ENCODE peak calls at places on chromosomes 16 and 17, in nine cellular contexts. G is SK-N-SH, W is transverse colon, K is breast epithelium, X is HL-60, B is K562, Q is stomach, D is sigmoid colon, H is HCT116. Z is an unnamed sample.

GRCh38 chr17:80045703-80046102 is 9.3 kb downstream of the CCDC40 start:
- DNase-seq in G (no peak), W (no peak), K (no peak), X (no peak), B (no peak), Q (no peak), D (no peak), H (no peak), Z (no peak)

GRCh38 chr17:57956311-57957119 is 1.3 kb upstream of the CUEDC1 start:
- DNase-seq in G (peak; percentile 27), W (no peak), K (peak; percentile 16), X (peak; percentile 46), B (no peak), Q (peak; percentile 20), D (peak; percentile 55), H (no peak), Z (peak; percentile 58)

GRCh38 chr16:11583889-11584565 is 2.7 kb downstream of the LITAF start:
- DNase-seq in G (no peak), W (peak; percentile 67), K (peak; percentile 50), X (peak; percentile 50), B (no peak), Q (peak; percentile 69), D (no peak), H (no peak), Z (no peak)

GRCh38 chr17:56603486-56604238 is 10.2 kb downstream of the NOG start:
- DNase-seq in G (no peak), W (no peak), K (no peak), X (no peak), B (no peak), Q (no peak), D (no peak), H (no peak), Z (no peak)

GRCh38 chr17:80891096-80892018 is 100.3 kb upstream of the CHMP6 start:
- DNase-seq in G (no peak), W (peak; percentile 22), K (peak; percentile 51), X (peak; percentile 90), B (peak; percentile 73), Q (peak; percentile 30), D (peak; percentile 66), H (peak; percentile 96), Z (no peak)

GRCh38 chr17:65027305-65027704 is 29.2 kb downstream of the GNA13 start:
- DNase-seq in G (peak; percentile 52), W (no peak), K (no peak), X (peak; percentile 23), B (peak; percentile 53), Q (no peak), D (no peak), H (peak; percentile 65), Z (no peak)

GRCh38 chr17:78828470-78829185 is 12.0 kb downstream of the USP36 start:
- DNase-seq in G (peak; percentile 42), W (no peak), K (no peak), X (no peak), B (no peak), Q (no peak), D (peak; percentile 20), H (peak; percentile 24), Z (no peak)

GRCh38 chr17:44763170-44763569 is 4.4 kb downstream of the ADAM11 start:
- DNase-seq in G (no peak), W (no peak), K (no peak), X (no peak), B (no peak), Q (no peak), D (no peak), H (no peak), Z (no peak)

GRCh38 chr17:82887255-82888164 is 47.7 kb upstream of the ZNF750 start:
- DNase-seq in G (no peak), W (no peak), K (no peak), X (no peak), B (no peak), Q (no peak), D (no peak), H (no peak), Z (no peak)

GRCh38 chr16:17470002-17470870 is 524 bp downstream of the XYLT1 start:
- DNase-seq in G (peak; percentile 55), W (peak; percentile 27), K (no peak), X (no peak), B (no peak), Q (no peak), D (no peak), H (no peak), Z (no peak)

GRCh38 chr17:78822552-78822951 is 18.1 kb downstream of the USP36 start:
- DNase-seq in G (peak; percentile 69), W (no peak), K (no peak), X (no peak), B (no peak), Q (no peak), D (no peak), H (no peak), Z (no peak)

GRCh38 chr16:35686595-35686994 is 2227.2 kb downstream of the TP53TG3F start:
- DNase-seq in G (no peak), W (no peak), K (no peak), X (no peak), B (no peak), Q (no peak), D (no peak), H (no peak), Z (no peak)

DNA sequence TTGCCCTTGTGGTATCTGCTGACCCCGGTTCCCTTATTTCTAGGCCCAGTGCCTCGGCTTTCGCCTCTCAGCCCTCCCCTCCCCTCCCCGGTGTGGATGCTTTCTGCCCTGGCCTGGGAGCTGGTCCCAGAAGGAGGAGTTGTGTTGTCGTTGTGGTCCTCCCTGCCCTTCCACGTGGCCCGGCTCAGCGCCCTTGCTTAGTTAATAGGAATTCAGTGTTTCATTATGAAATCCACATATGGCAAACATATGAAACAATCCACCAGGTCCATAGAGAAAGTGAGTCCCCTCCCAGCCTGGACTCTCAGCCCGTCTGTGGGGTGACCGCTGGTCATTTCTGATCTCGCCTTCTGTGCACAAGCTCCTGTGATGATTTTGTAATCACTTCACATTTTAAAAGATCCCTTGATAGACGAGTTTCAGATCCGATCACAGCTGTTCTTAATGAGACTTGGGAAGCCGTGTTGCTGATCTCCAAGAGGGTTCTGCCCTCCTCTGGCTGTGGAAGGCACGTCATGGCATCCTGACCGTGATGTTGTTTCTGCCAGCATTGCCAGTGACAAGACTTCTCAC is 112.1 kb downstream of the BANP start:
- DNase-seq in G (peak; percentile 87), W (no peak), K (no peak), X (no peak), B (no peak), Q (no peak), D (peak; percentile 81), H (peak; percentile 4), Z (no peak)
- TF ChIP-seq CTCF in G (peak; percentile 52), W (no peak), K (no peak), X (no peak), B (no peak), Q (no peak), D (no peak), H (no peak), Z (no peak)

GRCh38 chr16:30063278-30063892 is 2.2 kb upstream of the ALDOA start:
- DNase-seq in G (no peak), W (no peak), K (no peak), X (no peak), B (no peak), Q (no peak), D (peak; percentile 78), H (no peak), Z (no peak)

GRCh38 chr16:30064746-30065111 is 831 bp upstream of the ALDOA start:
- DNase-seq in G (no peak), W (no peak), K (peak; percentile 40), X (no peak), B (no peak), Q (no peak), D (no peak), H (no peak), Z (no peak)

GRCh38 chr16:30063893-30064745 is 1.4 kb upstream of the ALDOA start:
- DNase-seq in G (peak; percentile 76), W (peak; percentile 80), K (peak; percentile 74), X (peak; percentile 89), B (peak; percentile 67), Q (peak; percentile 79), D (peak; percentile 92), H (no peak), Z (no peak)

GRCh38 chr16:30061195-30061554 is 4.4 kb upstream of the ALDOA start:
- DNase-seq in G (no peak), W (no peak), K (no peak), X (no peak), B (no peak), Q (no peak), D (no peak), H (no peak), Z (no peak)

DNA sequence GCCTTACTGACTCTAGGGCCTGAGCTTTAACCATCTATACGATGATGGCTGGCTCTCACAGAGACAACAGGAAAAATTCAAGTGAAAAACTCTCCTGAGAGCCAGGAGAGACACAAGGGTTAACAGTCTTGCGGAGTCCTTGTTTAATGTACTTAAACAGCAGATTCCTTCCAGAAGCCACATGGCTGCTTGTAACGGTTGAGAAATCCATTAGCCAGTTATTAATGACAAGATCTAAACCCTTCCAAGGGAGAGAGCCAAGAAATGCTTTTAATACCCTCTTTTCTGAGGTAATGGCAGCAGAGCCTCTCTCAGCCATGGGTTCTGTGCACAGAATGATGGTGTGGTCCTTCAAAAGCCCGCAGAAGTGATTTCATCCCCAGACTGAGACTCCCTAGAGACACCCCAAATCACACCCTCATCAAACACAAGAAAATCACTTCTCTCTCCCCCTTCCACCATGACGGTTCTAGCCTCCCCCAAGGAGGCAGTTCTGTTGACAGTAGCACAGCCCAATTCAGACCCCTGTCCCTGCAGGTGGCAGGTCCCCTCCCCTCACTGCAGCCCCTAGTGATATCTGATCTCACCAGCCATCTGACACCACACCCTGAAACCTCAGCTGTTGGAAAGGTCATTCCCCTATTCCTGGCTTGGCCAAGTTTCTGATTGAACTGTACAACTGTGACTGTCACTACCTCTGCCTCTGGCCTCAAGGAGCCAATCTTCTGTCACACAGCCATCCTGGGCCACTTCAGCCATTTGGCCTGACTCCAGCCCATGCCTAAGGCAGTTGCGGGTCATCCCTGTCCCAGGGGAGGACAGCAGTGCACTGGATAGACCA is 5.0 kb upstream of the ALDOA start:
- DNase-seq in G (no peak), W (no peak), K (peak; percentile 85), X (no peak), B (peak; percentile 16), Q (no peak), D (no peak), H (no peak), Z (no peak)
- TF ChIP-seq POLR2AphosphoS5 in G (no peak), W (no peak), K (peak; percentile 27), X (no peak), B (no peak), Q (no peak), D (no peak), H (no peak), Z (no peak)

DNA sequence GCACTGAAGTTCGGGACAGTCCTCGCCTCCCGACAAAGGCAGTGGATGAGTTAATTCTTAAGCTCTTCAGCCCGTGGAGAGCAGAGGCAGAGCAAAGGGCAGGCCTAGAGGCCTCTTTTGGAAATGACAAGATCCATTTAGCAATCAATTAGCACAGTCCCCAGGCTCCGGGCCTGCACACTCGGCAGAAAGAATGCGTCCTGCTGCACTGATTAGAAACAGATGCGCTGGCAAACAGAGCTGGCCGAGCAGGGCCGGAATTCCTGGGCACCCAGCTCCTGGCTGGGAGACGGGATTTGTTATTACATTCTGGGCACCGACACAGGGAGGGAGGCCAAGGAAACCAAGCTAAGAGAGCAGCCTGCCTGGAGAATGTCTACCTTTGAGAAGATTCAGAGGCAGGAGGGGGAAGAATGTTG is 162.9 kb downstream of the COPRS start:
- DNase-seq in G (peak; percentile 90), W (peak; percentile 52), K (peak; percentile 79), X (no peak), B (no peak), Q (peak; percentile 74), D (peak; percentile 96), H (no peak), Z (no peak)
- TF ChIP-seq CTCF in G (peak; percentile 34), W (no peak), K (peak; percentile 45), X (no peak), B (no peak), Q (no peak), D (peak; percentile 30), H (no peak), Z (no peak)

GRCh38 chr17:2724783-2725164 is 13.2 kb upstream of the CLUH start:
- DNase-seq in G (no peak), W (peak; percentile 66), K (no peak), X (peak; percentile 16), B (no peak), Q (peak; percentile 46), D (no peak), H (no peak), Z (no peak)
- TF ChIP-seq POLR2AphosphoS5 in G (no peak), W (peak; percentile 38), K (no peak), X (no peak), B (no peak), Q (no peak), D (no peak), H (no peak), Z (no peak)